ENCODE peak calls at places on chromosome 20, in ten cellular contexts. F is K562; A is stimulated activated effector memory CD8-positive, alpha-beta T cell treated with anti-CD3 and anti-CD28 coated beads, Interleukin-12 subunit alpha, Interleukin-12 subunit beta, amount 100 ng/mL, for 72 hours; U is NCI-H524; D is LNCaP clone FGC; Z is breast epithelium; Q is right lobe of liver; Y is HEK293T; O is CD8-positive, alpha-beta T cell; K is ELR. E is an unnamed sample.

GRCh38 chr20:62275263-62275619 is 27.6 kb upstream of the ADRM1 start:
- DNase-seq in O (no peak), D (no peak), Z (no peak), U (no peak), Y (no peak), F (no peak), K (no peak), Q (no peak), A (no peak), E (no peak)

GRCh38 chr20:23111307-23111943 is 25.3 kb upstream of the CD93 start:
- DNase-seq in D (no peak), A (no peak), Y (no peak), F (no peak), O (no peak), Z (no peak), U (no peak), Q (no peak), K (no peak), E (no peak)

GRCh38 chr20:56859751-56860366 is 230.8 kb downstream of the TFAP2C start:
- DNase-seq in K (no peak), Y (no peak), F (no peak), Z (no peak), D (no peak), Q (no peak), O (no peak), A (no peak), U (no peak), E (no peak)

GRCh38 chr20:35710039-35710438 is 10.8 kb downstream of the ROMO1 start:
- DNase-seq in O (no peak), A (no peak), Y (no peak), U (no peak), D (no peak), Z (no peak), Q (no peak), F (no peak), K (no peak), E (no peak)

GRCh38 chr20:61773926-61774587 is 291.6 kb downstream of the TAF4 start:
- DNase-seq in Q (no peak), F (no peak), O (no peak), Z (peak; percentile 39), A (no peak), K (no peak), D (no peak), Y (no peak), U (no peak), E (no peak)

GRCh38 chr20:57654998-57655811 is 35.0 kb upstream of the ZBP1 start:
- DNase-seq in Y (no peak), A (peak; percentile 40), U (no peak), Q (peak; percentile 42), O (no peak), D (no peak), Z (peak; percentile 33), F (peak; percentile 10), K (no peak), E (no peak)

GRCh38 chr20:31587545-31588389 is 17.3 kb upstream of the ID1 start:
- DNase-seq in Y (no peak), U (peak; percentile 75), F (peak; percentile 39), Q (no peak), A (no peak), Z (no peak), D (no peak), O (no peak), K (peak; percentile 65), E (no peak)

GRCh38 chr20:31979713-31980426 is 11.9 kb downstream of the XKR7 start:
- DNase-seq in U (no peak), Z (no peak), Y (no peak), Q (no peak), O (no peak), K (peak; percentile 23), F (no peak), A (no peak), D (no peak), E (no peak)

GRCh38 chr20:52766645-52767435 is 205.3 kb upstream of the TSHZ2 start:
- DNase-seq in K (no peak), O (no peak), D (no peak), A (no peak), Q (no peak), Y (no peak), Z (no peak), F (no peak), U (no peak), E (peak; percentile 72)

GRCh38 chr20:3679749-3680700 is 1.8 kb downstream of the ADAM33 start:
- DNase-seq in Z (no peak), K (peak; percentile 70), F (no peak), U (no peak), D (no peak), Y (no peak), A (no peak), Q (no peak), O (no peak), E (no peak)

GRCh38 chr20:48126227-48126740 is 341.0 kb upstream of the SULF2 start:
- DNase-seq in Y (no peak), F (no peak), A (no peak), K (no peak), Z (no peak), Q (no peak), O (no peak), D (no peak), U (no peak), E (no peak)

GRCh38 chr20:51276331-51276730 is 253.4 kb upstream of the KCNG1 start:
- DNase-seq in Q (no peak), Z (no peak), O (no peak), U (no peak), F (no peak), D (no peak), Y (no peak), K (peak; percentile 28), A (no peak), E (no peak)

GRCh38 chr20:45479822-45480221 is 10.3 kb downstream of the WFDC2 start:
- DNase-seq in Y (no peak), K (no peak), A (no peak), F (no peak), D (no peak), Q (peak; percentile 86), O (no peak), U (no peak), Z (no peak), E (no peak)

GRCh38 chr20:46798430-46798829 is 89.0 kb downstream of the SLC2A10 start:
- DNase-seq in A (no peak), Q (no peak), Z (no peak), U (no peak), F (no peak), K (no peak), D (no peak), O (no peak), Y (no peak), E (no peak)

GRCh38 chr20:33305591-33306057 is 22.6 kb downstream of the BPIFB1 start:
- DNase-seq in K (peak; percentile 79), D (no peak), A (no peak), Y (no peak), U (no peak), Z (no peak), Q (no peak), O (no peak), F (no peak), E (no peak)

GRCh38 chr20:41371361-41371760 is 4.7 kb upstream of the EMILIN3 start:
- DNase-seq in K (no peak), A (no peak), D (no peak), Y (no peak), O (no peak), U (no peak), Z (no peak), Q (no peak), F (no peak), E (no peak)

GRCh38 chr20:4763776-4764525 is 42.2 kb downstream of the PRND start:
- DNase-seq in Z (no peak), F (no peak), D (no peak), Q (no peak), A (no peak), O (no peak), U (no peak), Y (no peak), K (no peak), E (peak; percentile 67)

GRCh38 chr20:52493177-52493711 is 301.7 kb upstream of the ZFP64 start:
- DNase-seq in Y (peak; percentile 25), F (no peak), D (no peak), K (peak; percentile 54), O (no peak), Q (no peak), U (peak; percentile 94), Z (no peak), A (no peak), E (peak; percentile 2)

GRCh38 chr20:38726849-38727601 is 2.7 kb downstream of the SLC32A1 start:
- DNase-seq in O (peak; percentile 59), Z (no peak), F (peak; percentile 81), Y (no peak), U (no peak), Q (no peak), K (peak; percentile 43), D (no peak), A (peak; percentile 84), E (no peak)

GRCh38 chr20:21161926-21162325 is 36.0 kb downstream of the KIZ start:
- DNase-seq in A (no peak), D (no peak), Y (no peak), Z (no peak), Q (no peak), F (no peak), K (no peak), O (no peak), U (no peak), E (no peak)

GRCh38 chr20:44075191-44075949 is 111.6 kb downstream of the JPH2 start:
- DNase-seq in Z (peak; percentile 27), D (no peak), Y (no peak), K (no peak), U (no peak), F (no peak), Q (no peak), O (no peak), A (peak; percentile 35), E (no peak)

GRCh38 chr20:39105551-39105950 is 143.4 kb downstream of the DHX35 start:
- DNase-seq in A (no peak), D (no peak), Q (no peak), Y (no peak), Z (no peak), U (no peak), F (peak; percentile 25), O (no peak), K (no peak), E (no peak)

GRCh38 chr20:63625771-63626423 is 1.0 kb downstream of the GMEB2 start:
- DNase-seq in U (no peak), K (peak; percentile 51), D (no peak), Q (no peak), A (no peak), Z (no peak), O (peak; percentile 30), F (peak; percentile 42), Y (no peak), E (no peak)

GRCh38 chr20:17210983-17211382 is 15.9 kb upstream of the PCSK2 start:
- DNase-seq in U (no peak), Q (no peak), K (peak; percentile 1), F (no peak), Z (no peak), O (no peak), A (no peak), Y (no peak), D (no peak), E (no peak)

GRCh38 chr20:5065489-5066383 is 54.0 kb downstream of the PCNA start:
- DNase-seq in U (no peak), D (peak; percentile 6), A (no peak), K (peak; percentile 97), Y (no peak), Z (no peak), Q (no peak), F (no peak), O (no peak), E (peak; percentile 27)

GRCh38 chr20:59646487-59646886 is 42.1 kb downstream of the PHACTR3 start:
- DNase-seq in Z (no peak), F (no peak), A (peak; percentile 13), Q (no peak), D (no peak), Y (no peak), O (no peak), K (no peak), U (no peak), E (no peak)

GRCh38 chr20:45039470-45039811 is 61.5 kb downstream of the KCNS1 start:
- DNase-seq in D (no peak), O (no peak), K (no peak), F (no peak), Z (no peak), A (no peak), Q (no peak), Y (no peak), U (no peak), E (no peak)

GRCh38 chr20:20695250-20695816 is 17.1 kb downstream of the RALGAPA2 start:
- DNase-seq in Y (no peak), U (no peak), K (no peak), A (no peak), D (no peak), O (no peak), Q (no peak), Z (no peak), F (no peak), E (no peak)